ENCODE peak calls at places on chromosomes 11 and 22, in eight cellular contexts. M is IMR-90, E is heart left ventricle, A is stomach, L is body of pancreas, V is GM12891, K is HCT116, O is A549. R is an unnamed sample.

GRCh38 chr11:47152953-47153950 is 23.4 kb downstream of the ARFGAP2 start:
- DNase-seq in M (peak; percentile 80), V (peak; percentile 58), E (peak; percentile 77), O (peak; percentile 77), L (peak; percentile 92), A (peak; percentile 84), K (no peak), R (peak; percentile 90)

GRCh38 chr11:129141748-129142475 is 50.2 kb downstream of the ARHGAP32 start:
- DNase-seq in O (no peak), K (no peak), A (no peak), V (no peak), M (no peak), L (peak; percentile 19), E (no peak), R (no peak)

GRCh38 chr22:25839755-25840154 is 97.8 kb downstream of the MYO18B start:
- DNase-seq in O (no peak), E (no peak), K (no peak), V (no peak), L (no peak), M (no peak), A (no peak), R (no peak)

GRCh38 chr11:44207292-44207691 is 102.6 kb downstream of the ALX4 start:
- DNase-seq in O (no peak), V (no peak), A (no peak), E (no peak), L (no peak), M (no peak), K (no peak), R (no peak)

GRCh38 chr22:47808886-47809620 is 1046.6 kb downstream of the TBC1D22A start:
- DNase-seq in V (no peak), E (no peak), M (no peak), K (no peak), L (no peak), O (no peak), A (no peak), R (no peak)

GRCh38 chr22:25154686-25154999 is 45.0 kb upstream of the CRYBB3 start:
- DNase-seq in L (no peak), V (no peak), K (no peak), M (no peak), E (no peak), A (no peak), O (no peak), R (no peak)

GRCh38 chr11:36231300-36231699 is 57.9 kb downstream of the COMMD9 start:
- DNase-seq in V (no peak), O (no peak), E (no peak), L (no peak), M (peak; percentile 66), A (no peak), K (no peak), R (peak; percentile 53)

GRCh38 chr22:20043997-20044342 is 23.1 kb downstream of the TANGO2 start:
- DNase-seq in A (no peak), M (no peak), E (no peak), K (no peak), O (no peak), V (no peak), L (no peak), R (no peak)

GRCh38 chr22:48742556-48743343 is 1084.9 kb downstream of the BRD1 start:
- DNase-seq in L (no peak), O (no peak), V (no peak), M (no peak), A (peak; percentile 22), K (no peak), E (no peak), R (no peak)

GRCh38 chr22:30262917-30263741 is 3.5 kb downstream of the OSM start:
- DNase-seq in V (peak; percentile 70), L (peak; percentile 78), E (peak; percentile 75), A (peak; percentile 80), M (peak; percentile 61), K (no peak), O (peak; percentile 67), R (no peak)

GRCh38 chr11:129374993-129375721 is 491 bp upstream of the BARX2 start:
- DNase-seq in O (peak; percentile 20), M (no peak), L (peak; percentile 77), K (no peak), E (no peak), A (peak; percentile 80), V (no peak), R (no peak)

GRCh38 chr22:47218671-47219070 is 456.2 kb downstream of the TBC1D22A start:
- DNase-seq in O (no peak), A (peak; percentile 13), E (no peak), V (no peak), M (no peak), L (no peak), K (no peak), R (no peak)

GRCh38 chr22:43747877-43748276 is 64.2 kb downstream of the EFCAB6 start:
- DNase-seq in E (no peak), L (no peak), M (no peak), O (no peak), A (no peak), V (no peak), K (no peak), R (no peak)

DNA sequence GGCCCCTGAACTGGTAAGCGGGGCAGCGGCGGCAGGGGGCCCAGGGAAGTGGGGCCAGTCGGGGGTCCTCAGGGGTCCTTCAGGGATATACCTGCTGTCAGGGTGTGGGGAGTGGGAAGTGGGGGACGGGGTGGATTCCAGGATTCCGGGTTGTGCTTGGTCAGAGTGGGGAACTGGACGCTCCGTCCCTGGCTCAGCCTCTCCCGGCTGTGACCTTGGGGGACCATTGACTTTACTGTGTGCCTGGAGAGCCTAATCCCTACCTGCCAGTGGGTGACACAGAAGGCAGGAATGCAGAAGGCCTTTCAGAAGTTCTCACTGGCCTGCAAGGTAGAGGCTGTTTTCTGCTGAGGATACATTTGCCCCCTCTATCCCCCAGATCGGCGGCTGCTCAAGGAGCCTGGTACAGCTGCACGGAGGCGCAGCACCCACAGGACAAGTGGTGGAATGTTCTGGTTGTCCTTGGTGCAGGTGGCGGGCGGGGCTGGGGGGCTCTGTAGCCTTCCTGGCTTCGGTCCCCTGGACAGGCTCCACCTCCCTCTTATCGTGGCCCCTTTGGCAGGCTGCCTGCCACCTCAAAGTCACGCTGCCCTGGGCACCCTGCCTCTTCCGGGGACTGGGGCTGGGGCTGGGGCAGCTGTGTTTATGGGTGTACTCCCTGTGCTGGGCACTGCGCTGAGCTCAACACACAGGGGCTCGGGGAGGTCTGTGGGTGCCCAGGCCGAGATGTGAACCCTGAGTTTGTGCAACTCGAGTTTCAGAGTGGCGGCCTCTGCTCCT is 18.4 kb downstream of the KCNQ1 start:
- DNase-seq in O (no peak), L (peak; percentile 97), E (peak; percentile 85), M (no peak), V (no peak), A (peak; percentile 96), K (peak; percentile 45), R (no peak)
- TF ChIP-seq POLR2A in O (no peak), L (peak; percentile 68), E (no peak), M (no peak), V (no peak), A (no peak), K (no peak), R (no peak)

GRCh38 chr22:27668828-27669797 is 132.4 kb downstream of the MN1 start:
- DNase-seq in M (peak; percentile 18), A (no peak), E (peak; percentile 88), O (peak; percentile 87), K (peak; percentile 58), L (peak; percentile 32), V (no peak), R (peak; percentile 76)
- TF ChIP-seq POLR2A in M (no peak), A (no peak), E (no peak), O (no peak), K (no peak), L (no peak), V (no peak), R (no peak)

GRCh38 chr22:23031795-23032194 is 38.5 kb upstream of the GNAZ start:
- DNase-seq in A (no peak), K (no peak), M (no peak), L (no peak), V (no peak), E (no peak), O (no peak), R (no peak)

GRCh38 chr22:23023294-23023693 is 47.0 kb upstream of the GNAZ start:
- DNase-seq in M (no peak), A (no peak), L (no peak), V (no peak), E (no peak), K (no peak), O (no peak), R (no peak)

GRCh38 chr22:23029521-23030228 is 40.6 kb upstream of the GNAZ start:
- DNase-seq in L (no peak), O (no peak), K (no peak), A (no peak), M (no peak), V (no peak), E (no peak), R (no peak)

GRCh38 chr22:23032681-23033080 is 37.6 kb upstream of the GNAZ start:
- DNase-seq in V (no peak), K (no peak), L (no peak), A (no peak), E (no peak), M (no peak), O (no peak), R (no peak)

DNA sequence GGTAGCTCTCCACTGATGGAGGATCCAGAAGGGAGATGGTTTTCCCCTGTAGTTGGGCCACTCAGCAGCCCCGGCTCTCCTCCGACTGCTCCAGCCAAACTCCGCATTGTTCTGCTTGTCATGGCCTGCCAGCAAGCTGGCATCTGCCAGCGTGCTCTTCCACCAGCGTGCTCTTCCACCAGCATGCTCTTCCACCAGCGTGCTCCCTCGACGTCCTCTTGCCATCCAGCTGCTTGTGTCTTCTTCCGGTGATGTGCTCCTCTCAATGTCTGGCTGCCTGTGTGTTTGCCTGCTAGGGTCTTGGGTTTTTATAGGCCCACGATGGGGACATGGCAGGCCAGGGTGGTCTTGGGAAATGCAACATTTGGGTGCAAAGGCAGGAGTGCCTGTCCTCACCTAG is 43.5 kb upstream of the GNAZ start:
- DNase-seq in K (no peak), E (no peak), V (no peak), O (no peak), A (no peak), M (no peak), L (no peak), R (no peak)
- TF ChIP-seq POLR2A in K (no peak), E (no peak), V (no peak), O (no peak), A (no peak), M (no peak), L (no peak), R (no peak)

DNA sequence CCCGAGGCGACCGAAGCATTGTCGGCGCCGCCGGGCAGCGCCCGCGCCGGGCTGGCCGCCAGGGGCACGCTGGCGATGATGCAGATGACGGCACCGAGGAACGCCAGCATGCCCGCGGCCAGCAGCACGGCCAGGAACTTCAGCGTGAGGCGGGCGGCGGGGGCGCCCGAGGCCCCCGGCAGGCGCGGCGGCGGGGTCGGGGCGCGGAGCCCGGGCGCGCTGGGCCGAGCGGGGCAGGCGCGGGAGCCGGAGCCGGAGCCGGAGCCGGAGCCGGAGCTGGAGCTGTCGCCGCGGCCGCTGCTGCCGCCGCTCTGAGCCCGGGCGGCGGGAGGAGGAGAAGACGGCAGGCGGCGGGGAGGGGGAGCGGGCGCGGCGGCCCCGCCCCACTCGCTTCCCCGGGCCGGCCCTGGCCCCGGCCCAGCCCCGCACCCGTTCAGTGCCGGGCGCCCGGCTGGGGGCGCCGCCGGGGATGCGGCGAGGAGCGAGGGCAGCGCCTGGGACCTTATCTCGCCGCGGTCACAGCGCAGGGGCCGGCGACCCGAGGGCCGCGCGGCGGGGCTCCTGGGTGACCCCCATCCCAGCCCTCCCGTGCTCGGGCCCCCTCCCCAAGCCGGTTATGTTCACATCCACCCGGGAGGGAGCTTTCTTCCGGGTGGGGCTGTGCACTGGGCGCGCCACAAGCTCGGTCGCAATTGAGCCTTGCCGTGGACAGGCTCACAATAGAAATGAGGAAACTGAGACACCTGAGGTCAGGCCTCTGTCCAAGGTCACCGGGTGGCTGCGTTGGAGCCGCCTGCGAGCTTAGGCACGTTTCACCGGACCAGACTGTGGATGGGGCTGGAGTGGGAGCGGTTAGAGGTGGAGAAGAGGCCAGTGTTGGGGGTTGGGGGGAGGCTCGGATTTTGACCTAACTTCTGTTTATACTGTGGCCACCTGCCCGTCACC is at the start of gene NPTXR:
- DNase-seq in A (peak; percentile 62), L (peak; percentile 79), O (peak; percentile 40), E (peak; percentile 58), K (no peak), M (peak; percentile 31), V (peak; percentile 51), R (peak; percentile 62)
- TF ChIP-seq POLR2A in A (no peak), L (peak; percentile 34), O (peak; percentile 67), E (no peak), K (peak; percentile 71), M (no peak), V (no peak), R (peak; percentile 42)